ENCODE peak calls at places on chromosomes 16 and 17, in ten cellular contexts. I is naive thymus-derived CD8-positive, alpha-beta T cell; A is EL; P is H9; U is NCI-H2081; M is T-helper 1 cell; K is T-helper 17 cell; B is NCI-H460; C is prostate gland; S is body of pancreas. N is an unnamed sample.

GRCh38 chr17:16378631-16379282 is 2.1 kb upstream of the UBB start:
- DNase-seq in I (no peak), A (no peak), P (no peak), U (no peak), M (no peak), K (no peak), B (no peak), C (peak), S (no peak), N (no peak)

GRCh38 chr16:23119570-23119969 is 29.7 kb downstream of the USP31 start:
- DNase-seq in I (no peak), A (peak), P (no peak), U (no peak), M (no peak), K (no peak), B (no peak), C (no peak), S (no peak), N (peak)

GRCh38 chr16:57562669-57563486 is 20.4 kb downstream of the ADGRG5 start:
- DNase-seq in I (no peak), A (no peak), P (no peak), U (no peak), M (no peak), K (no peak), B (no peak), C (no peak), S (no peak), N (no peak)

GRCh38 chr16:28823291-28823718 is 506 bp downstream of the ATXN2L start:
- DNase-seq in I (peak), A (peak), P (no peak), U (no peak), M (no peak), K (no peak), B (no peak), C (no peak), S (no peak), N (no peak)

GRCh38 chr17:45077643-45078042 is 16.5 kb downstream of the NMT1 start:
- DNase-seq in I (no peak), A (no peak), P (no peak), U (no peak), M (no peak), K (no peak), B (no peak), C (no peak), S (no peak), N (no peak)

GRCh38 chr17:33582661-33583060 is 289.6 kb upstream of the ASIC2 start:
- DNase-seq in I (no peak), A (no peak), P (no peak), U (no peak), M (no peak), K (no peak), B (no peak), C (no peak), S (no peak), N (no peak)

GRCh38 chr17:57106107-57106835 is 21.2 kb downstream of the AKAP1 start:
- DNase-seq in I (no peak), A (no peak), P (peak), U (no peak), M (no peak), K (no peak), B (no peak), C (no peak), S (peak), N (no peak)

GRCh38 chr16:82194076-82194475 is 24.1 kb upstream of the MPHOSPH6 start:
- DNase-seq in I (no peak), A (no peak), P (no peak), U (no peak), M (no peak), K (no peak), B (no peak), C (no peak), S (no peak), N (no peak)

GRCh38 chr17:48970224-48970623 is 1.8 kb upstream of the GIP start:
- DNase-seq in I (no peak), A (no peak), P (no peak), U (no peak), M (no peak), K (no peak), B (no peak), C (no peak), S (no peak), N (peak)

GRCh38 chr16:2009302-2009711 is 314 bp downstream of the ZNF598 start:
- DNase-seq in I (no peak), A (no peak), P (no peak), U (no peak), M (no peak), K (no peak), B (no peak), C (no peak), S (no peak), N (no peak)